ENCODE peak calls at places on chromosomes 5 and 9, in five cellular contexts. One of them, this sample, is unnamed.

GRCh38 chr9:133323211-133323610 is 12.8 kb downstream of the SURF6 start:
- DNase-seq in uterus: no peak
- DNase-seq in SJSA1: no peak
- DNase-seq in AG09309: no peak
- DNase-seq in brain microvascular endothelial cell: no peak
- DNase-seq in this sample: no peak

GRCh38 chr9:113580041-113580953 is 116.8 kb downstream of the RGS3 start:
- DNase-seq in brain microvascular endothelial cell: no peak
- DNase-seq in uterus: no peak
- DNase-seq in AG09309: no peak
- DNase-seq in SJSA1: no peak
- DNase-seq in this sample: no peak

GRCh38 chr5:30099634-30100033 is 1093.9 kb upstream of the CDH6 start:
- DNase-seq in uterus: no peak
- DNase-seq in SJSA1: no peak
- DNase-seq in AG09309: no peak
- DNase-seq in brain microvascular endothelial cell: peak
- DNase-seq in this sample: no peak

GRCh38 chr5:5650242-5650641 is 227.8 kb downstream of the ICE1 start:
- DNase-seq in SJSA1: no peak
- DNase-seq in brain microvascular endothelial cell: no peak
- DNase-seq in uterus: no peak
- DNase-seq in AG09309: no peak
- DNase-seq in this sample: no peak

GRCh38 chr5:15574121-15574520 is 74.1 kb downstream of the FBXL7 start:
- DNase-seq in brain microvascular endothelial cell: no peak
- DNase-seq in SJSA1: no peak
- DNase-seq in uterus: no peak
- DNase-seq in AG09309: no peak
- DNase-seq in this sample: no peak

GRCh38 chr9:97983524-97984187 is 515 bp downstream of the ANP32B start:
- DNase-seq in brain microvascular endothelial cell: no peak
- DNase-seq in AG09309: no peak
- DNase-seq in uterus: peak
- DNase-seq in SJSA1: peak
- DNase-seq in this sample: peak

GRCh38 chr9:131837316-131837715 is 97.4 kb upstream of the RAPGEF1 start:
- DNase-seq in brain microvascular endothelial cell: no peak
- DNase-seq in SJSA1: no peak
- DNase-seq in AG09309: no peak
- DNase-seq in uterus: no peak
- DNase-seq in this sample: peak

GRCh38 chr5:16741007-16741406 is 124.2 kb upstream of the RETREG1 start:
- DNase-seq in AG09309: no peak
- DNase-seq in SJSA1: no peak
- DNase-seq in brain microvascular endothelial cell: no peak
- DNase-seq in uterus: no peak
- DNase-seq in this sample: no peak

GRCh38 chr5:14449052-14449661 is 132.4 kb upstream of the OTULINL start:
- DNase-seq in brain microvascular endothelial cell: peak
- DNase-seq in SJSA1: peak
- DNase-seq in uterus: peak
- DNase-seq in AG09309: peak
- DNase-seq in this sample: peak

GRCh38 chr5:158514353-158514960 is 585.3 kb downstream of the EBF1 start:
- DNase-seq in AG09309: no peak
- DNase-seq in SJSA1: no peak
- DNase-seq in brain microvascular endothelial cell: peak
- DNase-seq in uterus: no peak
- DNase-seq in this sample: no peak

GRCh38 chr5:96565843-96566242 is 96.3 kb upstream of the CAST start:
- DNase-seq in AG09309: no peak
- DNase-seq in SJSA1: no peak
- DNase-seq in uterus: no peak
- DNase-seq in brain microvascular endothelial cell: peak
- DNase-seq in this sample: no peak

GRCh38 chr5:76074487-76074886 is 8.7 kb upstream of the SV2C start:
- DNase-seq in AG09309: no peak
- DNase-seq in brain microvascular endothelial cell: no peak
- DNase-seq in SJSA1: no peak
- DNase-seq in uterus: no peak
- DNase-seq in this sample: no peak

GRCh38 chr9:68731857-68732256 is 26.8 kb downstream of the PIP5K1B start:
- DNase-seq in brain microvascular endothelial cell: no peak
- DNase-seq in SJSA1: no peak
- DNase-seq in AG09309: no peak
- DNase-seq in uterus: no peak
- DNase-seq in this sample: no peak

GRCh38 chr5:179588166-179588565 is 35.3 kb downstream of the HNRNPH1 start:
- DNase-seq in brain microvascular endothelial cell: no peak
- DNase-seq in uterus: no peak
- DNase-seq in SJSA1: no peak
- DNase-seq in AG09309: no peak
- DNase-seq in this sample: no peak

GRCh38 chr5:178981381-178981780 is 13.7 kb downstream of the GRM6 start:
- DNase-seq in brain microvascular endothelial cell: no peak
- DNase-seq in AG09309: no peak
- DNase-seq in SJSA1: no peak
- DNase-seq in uterus: no peak
- DNase-seq in this sample: no peak

GRCh38 chr9:3088166-3088702 is 244.3 kb upstream of the PUM3 start:
- DNase-seq in uterus: no peak
- DNase-seq in brain microvascular endothelial cell: no peak
- DNase-seq in SJSA1: no peak
- DNase-seq in AG09309: no peak
- DNase-seq in this sample: peak

GRCh38 chr5:11785771-11786342 is 118.4 kb downstream of the CTNND2 start:
- DNase-seq in AG09309: no peak
- DNase-seq in SJSA1: no peak
- DNase-seq in uterus: no peak
- DNase-seq in brain microvascular endothelial cell: no peak
- DNase-seq in this sample: no peak

GRCh38 chr5:150112211-150113046 is 26.1 kb upstream of the CSF1R start:
- DNase-seq in SJSA1: peak
- DNase-seq in brain microvascular endothelial cell: peak
- DNase-seq in AG09309: peak
- DNase-seq in uterus: peak
- DNase-seq in this sample: no peak

GRCh38 chr9:122991370-122991830 is 42.1 kb upstream of the GPR21 start:
- DNase-seq in AG09309: peak
- DNase-seq in brain microvascular endothelial cell: peak
- DNase-seq in SJSA1: peak
- DNase-seq in uterus: peak
- DNase-seq in this sample: peak

GRCh38 chr5:39092581-39093350 is 18.6 kb upstream of the RICTOR start:
- DNase-seq in AG09309: no peak
- DNase-seq in SJSA1: no peak
- DNase-seq in brain microvascular endothelial cell: no peak
- DNase-seq in uterus: no peak
- DNase-seq in this sample: no peak

DNA sequence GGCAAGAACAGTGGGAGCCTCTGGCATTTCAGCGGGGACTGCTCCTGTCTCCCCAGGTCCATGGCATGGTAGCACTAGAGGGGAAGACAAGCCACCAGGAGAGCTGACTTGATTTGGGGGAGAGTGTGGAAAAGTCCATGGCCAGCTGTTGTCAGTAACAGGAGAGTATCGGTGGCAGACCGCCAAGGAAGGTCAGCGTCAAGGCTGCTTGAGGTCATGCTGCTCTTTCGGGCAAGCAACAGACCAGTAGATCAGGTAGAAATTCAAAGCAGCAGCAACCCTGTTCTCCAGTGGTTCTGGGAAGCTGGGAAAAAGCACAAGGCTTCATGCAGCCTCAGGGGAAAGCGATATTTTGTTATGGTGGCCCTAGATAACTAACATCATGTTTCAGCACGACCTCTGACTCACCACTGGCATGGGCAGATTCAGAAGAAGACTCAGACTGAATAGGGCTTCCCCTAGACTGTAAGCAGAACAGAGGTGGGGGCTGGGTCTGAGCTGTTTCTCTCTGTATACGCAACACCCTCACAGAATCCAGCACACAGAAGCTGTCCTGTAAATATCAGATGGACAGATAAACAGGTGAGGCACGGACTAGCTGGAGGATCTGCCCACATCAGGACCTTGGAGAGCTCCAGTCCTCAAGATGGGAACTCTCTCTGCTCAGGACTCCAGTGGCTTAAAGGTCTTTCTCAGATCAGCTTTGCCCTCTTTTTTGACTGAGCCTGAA is 35.2 kb upstream of the PLEKHG4B start:
- DNase-seq in AG09309: no peak
- DNase-seq in SJSA1: no peak
- DNase-seq in uterus: no peak
- DNase-seq in brain microvascular endothelial cell: peak
- DNase-seq in this sample: no peak
- H3K4me3 ChIP-seq in AG09309: no peak
- H3K4me3 ChIP-seq in SJSA1: no peak
- H3K4me3 ChIP-seq in uterus: no peak
- H3K4me3 ChIP-seq in brain microvascular endothelial cell: no peak
- H3K4me3 ChIP-seq in this sample: no peak

GRCh38 chr5:88827997-88828396 is 55.0 kb downstream of the MEF2C start:
- DNase-seq in SJSA1: no peak
- DNase-seq in uterus: no peak
- DNase-seq in AG09309: no peak
- DNase-seq in brain microvascular endothelial cell: no peak
- DNase-seq in this sample: no peak
- H3K4me3 ChIP-seq in SJSA1: no peak
- H3K4me3 ChIP-seq in uterus: no peak
- H3K4me3 ChIP-seq in AG09309: no peak
- H3K4me3 ChIP-seq in brain microvascular endothelial cell: no peak
- H3K4me3 ChIP-seq in this sample: no peak

DNA sequence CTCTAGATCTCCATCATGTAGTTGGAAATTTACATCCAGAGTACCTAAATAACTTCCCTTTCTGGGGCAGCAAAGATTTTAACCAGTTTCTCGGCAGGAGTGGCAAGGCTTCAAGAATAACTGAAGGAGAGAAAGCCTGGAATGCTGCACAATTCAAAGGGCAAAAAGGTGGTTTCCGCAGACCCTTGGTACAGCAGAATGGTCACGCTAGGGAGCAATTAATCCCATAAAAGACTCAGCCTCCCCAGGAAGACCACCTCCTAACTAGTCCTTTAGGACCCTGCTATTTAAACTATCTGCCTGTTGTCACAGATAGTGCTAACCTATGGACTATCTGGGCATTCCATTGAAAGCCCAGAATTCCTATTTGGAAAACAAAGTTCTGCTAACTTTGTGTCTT is 3.6 kb downstream of the HTR1A start:
- DNase-seq in AG09309: no peak
- DNase-seq in SJSA1: no peak
- DNase-seq in uterus: no peak
- DNase-seq in brain microvascular endothelial cell: no peak
- DNase-seq in this sample: no peak
- H3K4me3 ChIP-seq in AG09309: no peak
- H3K4me3 ChIP-seq in SJSA1: no peak
- H3K4me3 ChIP-seq in uterus: no peak
- H3K4me3 ChIP-seq in brain microvascular endothelial cell: no peak
- H3K4me3 ChIP-seq in this sample: no peak

GRCh38 chr9:137168907-137169763 is 716 bp downstream of the LRRC26 start:
- DNase-seq in SJSA1: no peak
- DNase-seq in uterus: no peak
- DNase-seq in brain microvascular endothelial cell: peak
- DNase-seq in AG09309: no peak
- DNase-seq in this sample: peak
- H3K4me3 ChIP-seq in SJSA1: no peak
- H3K4me3 ChIP-seq in uterus: peak
- H3K4me3 ChIP-seq in brain microvascular endothelial cell: no peak
- H3K4me3 ChIP-seq in AG09309: no peak
- H3K4me3 ChIP-seq in this sample: peak

DNA sequence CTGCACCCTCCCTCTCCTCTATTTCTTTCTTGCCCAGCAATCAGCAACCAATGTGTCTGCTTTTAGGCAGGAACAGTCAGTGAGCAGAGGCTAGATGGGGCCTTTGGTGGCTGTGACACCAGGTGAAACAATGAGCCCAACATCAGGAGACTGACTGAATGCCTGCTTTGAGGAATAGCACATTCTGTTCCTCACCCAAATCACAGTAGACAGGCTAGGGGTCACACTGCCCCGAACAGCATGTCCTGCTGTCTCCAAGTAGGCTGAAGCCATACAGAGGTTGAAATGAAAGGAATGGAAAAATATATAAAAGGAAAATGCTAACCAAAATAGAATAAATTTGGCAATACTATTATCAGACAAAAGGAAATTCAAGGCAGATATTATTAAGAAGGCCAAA is 122.5 kb upstream of the GDNF start:
- DNase-seq in uterus: no peak
- DNase-seq in SJSA1: no peak
- DNase-seq in brain microvascular endothelial cell: no peak
- DNase-seq in AG09309: no peak
- DNase-seq in this sample: no peak
- H3K4me3 ChIP-seq in uterus: no peak
- H3K4me3 ChIP-seq in SJSA1: no peak
- H3K4me3 ChIP-seq in brain microvascular endothelial cell: no peak
- H3K4me3 ChIP-seq in AG09309: no peak
- H3K4me3 ChIP-seq in this sample: no peak

GRCh38 chr5:159972538-159973362 is 36.2 kb upstream of the TTC1 start:
- DNase-seq in AG09309: no peak
- DNase-seq in uterus: no peak
- DNase-seq in SJSA1: no peak
- DNase-seq in brain microvascular endothelial cell: no peak
- DNase-seq in this sample: no peak
- H3K4me3 ChIP-seq in AG09309: no peak
- H3K4me3 ChIP-seq in uterus: no peak
- H3K4me3 ChIP-seq in SJSA1: no peak
- H3K4me3 ChIP-seq in brain microvascular endothelial cell: no peak
- H3K4me3 ChIP-seq in this sample: no peak

GRCh38 chr5:58885265-58885664 is 302.4 kb downstream of the RAB3C start:
- DNase-seq in brain microvascular endothelial cell: no peak
- DNase-seq in SJSA1: no peak
- DNase-seq in uterus: no peak
- DNase-seq in AG09309: no peak
- DNase-seq in this sample: no peak

GRCh38 chr5:58887721-58888409 is 305.0 kb downstream of the RAB3C start:
- DNase-seq in uterus: peak
- DNase-seq in AG09309: no peak
- DNase-seq in SJSA1: no peak
- DNase-seq in brain microvascular endothelial cell: no peak
- DNase-seq in this sample: no peak

GRCh38 chr5:58890265-58890664 is 307.4 kb downstream of the RAB3C start:
- DNase-seq in brain microvascular endothelial cell: no peak
- DNase-seq in AG09309: no peak
- DNase-seq in uterus: no peak
- DNase-seq in SJSA1: no peak
- DNase-seq in this sample: no peak

GRCh38 chr5:58886315-58887207 is 303.7 kb downstream of the RAB3C start:
- DNase-seq in uterus: peak
- DNase-seq in SJSA1: peak
- DNase-seq in brain microvascular endothelial cell: peak
- DNase-seq in AG09309: peak
- DNase-seq in this sample: peak

DNA sequence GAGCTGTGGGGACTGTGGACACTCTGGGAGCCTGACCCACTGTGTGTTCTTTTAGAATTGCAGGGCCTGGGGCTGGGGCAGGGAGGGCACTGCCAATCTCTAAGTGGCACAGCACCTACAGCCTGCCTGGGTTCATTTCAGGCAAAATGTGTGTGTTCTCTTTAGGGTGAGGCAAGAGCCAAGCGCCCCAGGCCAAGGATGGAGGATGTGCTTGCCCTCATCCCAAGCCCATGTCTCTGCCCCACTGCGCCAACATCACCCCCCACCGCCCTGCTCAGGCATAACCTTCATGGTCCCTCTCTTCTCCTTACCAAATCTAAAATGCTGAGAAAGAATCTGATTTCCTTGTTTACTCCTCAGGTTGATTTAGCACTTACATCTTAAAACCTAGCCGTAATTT is 304.4 kb downstream of the RAB3C start:
- DNase-seq in brain microvascular endothelial cell: no peak
- DNase-seq in uterus: no peak
- DNase-seq in SJSA1: no peak
- DNase-seq in AG09309: no peak
- DNase-seq in this sample: no peak
- H3K4me3 ChIP-seq in brain microvascular endothelial cell: no peak
- H3K4me3 ChIP-seq in uterus: no peak
- H3K4me3 ChIP-seq in SJSA1: no peak
- H3K4me3 ChIP-seq in AG09309: no peak
- H3K4me3 ChIP-seq in this sample: no peak

This sample was measured in BE2C.